ENCODE peak calls at places on chromosomes 7 and 10, in five cellular contexts. One of them, this sample, is unnamed.

GRCh38 chr7:47291461-47292051 is 290.4 kb downstream of the TNS3 start:
- DNase-seq in A172: peak; percentile 99
- DNase-seq in stimulated activated naive B cell treated with anti-CD40 and anti-IgM and Interleukin-4, amounts not matched to agents 10 μg/mL and 1 μg/mL and 100 μg/mL, for 72 hours: peak; percentile 8
- DNase-seq in left colon: no peak
- DNase-seq in AG09309: peak; percentile 82
- DNase-seq in this sample: no peak

GRCh38 chr7:122695816-122696215 is 3.1 kb downstream of the RNF133 start:
- DNase-seq in A172: no peak
- DNase-seq in left colon: no peak
- DNase-seq in stimulated activated naive B cell treated with anti-CD40 and anti-IgM and Interleukin-4, amounts not matched to agents 10 μg/mL and 1 μg/mL and 100 μg/mL, for 72 hours: no peak
- DNase-seq in AG09309: no peak
- DNase-seq in this sample: no peak

GRCh38 chr10:23448802-23449570 is 10.1 kb downstream of the OTUD1 start:
- DNase-seq in A172: peak; percentile 19
- DNase-seq in left colon: no peak
- DNase-seq in AG09309: no peak
- DNase-seq in stimulated activated naive B cell treated with anti-CD40 and anti-IgM and Interleukin-4, amounts not matched to agents 10 μg/mL and 1 μg/mL and 100 μg/mL, for 72 hours: no peak
- DNase-seq in this sample: no peak

GRCh38 chr7:14673202-14673601 is 229.3 kb downstream of the DGKB start:
- DNase-seq in left colon: no peak
- DNase-seq in AG09309: no peak
- DNase-seq in stimulated activated naive B cell treated with anti-CD40 and anti-IgM and Interleukin-4, amounts not matched to agents 10 μg/mL and 1 μg/mL and 100 μg/mL, for 72 hours: no peak
- DNase-seq in A172: no peak
- DNase-seq in this sample: no peak

GRCh38 chr7:46015107-46015868 is 94.2 kb upstream of the IGFBP3 start:
- DNase-seq in stimulated activated naive B cell treated with anti-CD40 and anti-IgM and Interleukin-4, amounts not matched to agents 10 μg/mL and 1 μg/mL and 100 μg/mL, for 72 hours: no peak
- DNase-seq in A172: no peak
- DNase-seq in AG09309: no peak
- DNase-seq in left colon: peak; percentile 28
- DNase-seq in this sample: no peak

GRCh38 chr7:132732466-132732865 is 156.2 kb upstream of the PLXNA4 start:
- DNase-seq in left colon: no peak
- DNase-seq in AG09309: no peak
- DNase-seq in A172: no peak
- DNase-seq in stimulated activated naive B cell treated with anti-CD40 and anti-IgM and Interleukin-4, amounts not matched to agents 10 μg/mL and 1 μg/mL and 100 μg/mL, for 72 hours: no peak
- DNase-seq in this sample: no peak

GRCh38 chr7:74002474-74003017 is 25.4 kb upstream of the ELN start:
- DNase-seq in stimulated activated naive B cell treated with anti-CD40 and anti-IgM and Interleukin-4, amounts not matched to agents 10 μg/mL and 1 μg/mL and 100 μg/mL, for 72 hours: no peak
- DNase-seq in AG09309: peak; percentile 39
- DNase-seq in A172: peak; percentile 95
- DNase-seq in left colon: no peak
- DNase-seq in this sample: peak; percentile 86

GRCh38 chr7:33334349-33334748 is 205.0 kb downstream of the BBS9 start:
- DNase-seq in left colon: no peak
- DNase-seq in stimulated activated naive B cell treated with anti-CD40 and anti-IgM and Interleukin-4, amounts not matched to agents 10 μg/mL and 1 μg/mL and 100 μg/mL, for 72 hours: no peak
- DNase-seq in A172: peak; percentile 38
- DNase-seq in AG09309: no peak
- DNase-seq in this sample: no peak

GRCh38 chr10:79004311-79004710 is 64.5 kb upstream of the ZMIZ1 start:
- DNase-seq in stimulated activated naive B cell treated with anti-CD40 and anti-IgM and Interleukin-4, amounts not matched to agents 10 μg/mL and 1 μg/mL and 100 μg/mL, for 72 hours: no peak
- DNase-seq in A172: no peak
- DNase-seq in left colon: no peak
- DNase-seq in AG09309: no peak
- DNase-seq in this sample: no peak

GRCh38 chr10:128210215-128211063 is 84.2 kb upstream of the MKI67 start:
- DNase-seq in left colon: peak; percentile 57
- DNase-seq in AG09309: no peak
- DNase-seq in stimulated activated naive B cell treated with anti-CD40 and anti-IgM and Interleukin-4, amounts not matched to agents 10 μg/mL and 1 μg/mL and 100 μg/mL, for 72 hours: peak; percentile 47
- DNase-seq in A172: no peak
- DNase-seq in this sample: peak; percentile 93